ENCODE peak calls at places on chromosomes 12 and 14, in ten cellular contexts. I is mammary epithelial cell, V is OCI-LY7, M is K562, K is GM23338, N is HCT116, D is GM12878, Z is IMR-90, Q is trophoblast cell, A is fibroblast of lung. G is an unnamed sample.
A peak's percentile ranks its signal among the peaks of the same experiment; 100 is the strongest.

GRCh38 chr12:124597041-124597440 is 29.6 kb upstream of the NCOR2 start:
- DNase-seq in M (no peak), K (no peak), Q (peak; percentile 57), D (no peak), V (no peak), Z (no peak), N (no peak), A (no peak), I (no peak), G (no peak)

GRCh38 chr14:73140924-73141323 is 4.6 kb downstream of the PSEN1 start:
- DNase-seq in Z (no peak), D (no peak), K (no peak), V (no peak), N (no peak), Q (no peak), A (no peak), I (no peak), M (no peak), G (no peak)

GRCh38 chr14:32473476-32473875 is 144.4 kb downstream of the AKAP6 start:
- DNase-seq in Z (no peak), D (no peak), M (no peak), V (no peak), N (no peak), K (peak; percentile 62), A (peak; percentile 87), Q (peak; percentile 28), I (peak; percentile 97), G (no peak)

GRCh38 chr12:89893972-89894706 is 185.5 kb upstream of the ATP2B1 start:
- DNase-seq in V (no peak), I (peak; percentile 48), D (no peak), K (no peak), A (peak; percentile 48), Q (peak; percentile 72), N (no peak), Z (peak; percentile 47), M (no peak), G (no peak)

GRCh38 chr12:56590237-56590830 is 39.8 kb downstream of the BAZ2A start:
- DNase-seq in N (no peak), K (peak; percentile 67), Z (peak; percentile 17), D (no peak), Q (no peak), A (no peak), I (peak; percentile 43), V (peak; percentile 59), M (peak; percentile 64), G (peak; percentile 43)

GRCh38 chr14:68139466-68140110 is 320.0 kb downstream of the RAD51B start:
- DNase-seq in K (no peak), I (no peak), Q (no peak), V (no peak), Z (no peak), A (no peak), M (no peak), N (no peak), D (no peak), G (no peak)

GRCh38 chr14:23071244-23071974 is 14.1 kb upstream of the CDH24 start:
- DNase-seq in A (peak; percentile 96), D (peak; percentile 45), Q (peak; percentile 80), N (no peak), I (peak; percentile 82), K (peak; percentile 95), V (peak; percentile 82), M (peak; percentile 92), Z (peak; percentile 94), G (peak; percentile 89)

GRCh38 chr14:87332001-87332400 is 661.0 kb downstream of the GALC start:
- DNase-seq in N (no peak), K (no peak), D (no peak), Q (no peak), Z (peak; percentile 73), M (no peak), V (no peak), A (peak; percentile 80), I (peak; percentile 71), G (no peak)

GRCh38 chr12:561116-561705 is 101.5 kb downstream of the B4GALNT3 start:
- DNase-seq in D (no peak), M (no peak), K (no peak), Q (peak; percentile 33), A (no peak), I (no peak), V (no peak), N (no peak), Z (no peak), G (peak; percentile 49)

GRCh38 chr12:42967850-42968249 is 378.3 kb upstream of the PRICKLE1 start:
- DNase-seq in V (no peak), K (no peak), Z (peak; percentile 9), A (no peak), M (no peak), D (no peak), Q (no peak), I (no peak), N (no peak), G (no peak)

GRCh38 chr12:42963993-42964392 is 374.4 kb upstream of the PRICKLE1 start:
- DNase-seq in I (no peak), K (no peak), D (no peak), M (no peak), N (no peak), Z (no peak), Q (no peak), A (no peak), V (no peak), G (no peak)

GRCh38 chr12:42968426-42968825 is 378.9 kb upstream of the PRICKLE1 start:
- DNase-seq in M (no peak), Q (no peak), V (no peak), A (peak; percentile 39), N (no peak), I (no peak), K (no peak), D (no peak), Z (peak; percentile 44), G (no peak)

DNA sequence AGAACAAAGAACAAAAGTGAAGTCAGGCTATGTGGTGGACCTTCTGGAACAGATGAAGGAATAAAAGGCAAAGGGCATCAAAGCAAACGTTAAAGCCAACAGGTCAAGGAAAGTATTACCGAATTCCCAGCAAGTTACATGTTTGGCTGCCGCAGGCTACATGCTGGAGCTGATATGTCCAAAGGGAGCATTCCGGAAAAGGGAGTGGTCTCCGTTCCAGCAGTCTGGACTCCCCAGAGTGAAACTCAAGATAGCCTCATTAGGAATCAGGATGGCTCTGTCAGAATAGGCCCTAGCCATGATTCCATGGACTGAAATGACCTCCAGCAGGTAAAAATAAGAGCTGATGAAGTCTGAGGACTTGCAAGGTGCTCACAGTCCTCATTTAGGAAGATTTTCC is 379.8 kb upstream of the PRICKLE1 start:
- DNase-seq in Z (no peak), Q (peak; percentile 92), M (no peak), D (no peak), N (no peak), K (no peak), A (no peak), V (no peak), I (no peak), G (no peak)
- H2AFZ ChIP-seq in Z (no peak overlapping the region), Q (no peak overlapping the region), M (no peak overlapping the region), D (no peak overlapping the region), N (peak overlapping the region; percentile 27), K (no peak overlapping the region), A (no peak overlapping the region), V (no peak overlapping the region), I (peak overlapping the region; percentile 18), G (no peak overlapping the region)

DNA sequence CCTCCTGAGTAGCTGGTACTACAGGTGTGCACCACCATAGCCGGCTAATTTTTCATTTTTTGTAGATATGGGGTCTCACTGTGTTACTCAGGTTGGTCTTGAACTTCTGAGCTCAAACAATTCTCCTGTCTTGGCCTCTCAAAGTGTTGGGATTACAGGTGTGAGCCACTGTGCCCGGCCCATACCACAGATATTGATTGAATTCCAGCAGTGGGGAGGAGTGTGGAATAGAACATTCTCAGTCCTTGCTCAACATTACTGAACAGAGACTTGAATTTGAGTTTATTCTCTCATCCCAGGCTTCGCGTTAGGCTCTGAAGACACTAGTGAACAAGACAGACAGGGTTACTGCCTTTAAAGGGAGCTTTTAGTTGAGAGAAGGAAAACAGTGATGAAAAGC is 39.6 kb downstream of the PTPN11 start:
- DNase-seq in A (no peak), Z (no peak), V (no peak), I (no peak), Q (no peak), N (no peak), D (no peak), K (no peak), M (no peak), G (no peak)
- H2AFZ ChIP-seq in A (no peak overlapping the region), Z (no peak overlapping the region), V (no peak overlapping the region), I (no peak overlapping the region), Q (no peak overlapping the region), N (no peak overlapping the region), D (no peak overlapping the region), K (no peak overlapping the region), M (no peak overlapping the region), G (no peak overlapping the region)

GRCh38 chr12:83210933-83211332 is 524.2 kb downstream of the TMTC2 start:
- DNase-seq in D (no peak), Z (no peak), I (no peak), M (no peak), Q (no peak), A (no peak), V (no peak), N (no peak), K (peak; percentile 70), G (no peak)
- H2AFZ ChIP-seq in D (no peak overlapping the region), Z (no peak overlapping the region), I (no peak overlapping the region), M (peak overlapping the region; percentile 75), Q (no peak overlapping the region), A (no peak overlapping the region), V (no peak overlapping the region), N (no peak overlapping the region), K (no peak overlapping the region), G (no peak overlapping the region)

GRCh38 chr12:111387747-111388365 is 17.9 kb upstream of the SH2B3 start:
- DNase-seq in V (no peak), M (no peak), D (no peak), Q (no peak), K (no peak), Z (no peak), A (no peak), I (no peak), N (no peak), G (no peak)

GRCh38 chr12:111390894-111391293 is 14.8 kb upstream of the SH2B3 start:
- DNase-seq in I (no peak), D (no peak), M (no peak), V (no peak), K (no peak), A (no peak), Z (no peak), Q (no peak), N (no peak), G (no peak)

GRCh38 chr12:111384596-111384995 is 15.7 kb upstream of the PHETA1 start:
- DNase-seq in M (no peak), N (no peak), D (no peak), V (no peak), A (no peak), Z (no peak), I (no peak), Q (no peak), K (no peak), G (no peak)

GRCh38 chr12:111389635-111390034 is 16.1 kb upstream of the SH2B3 start:
- DNase-seq in M (no peak), A (no peak), D (no peak), I (no peak), K (no peak), Z (no peak), V (no peak), N (no peak), Q (no peak), G (no peak)

GRCh38 chr12:111386891-111387290 is 18.0 kb upstream of the PHETA1 start:
- DNase-seq in D (no peak), K (no peak), V (no peak), A (no peak), I (no peak), M (no peak), Q (no peak), N (no peak), Z (no peak), G (no peak)
- H2AFZ ChIP-seq in D (no peak overlapping the region), K (no peak overlapping the region), V (no peak overlapping the region), A (no peak overlapping the region), I (no peak overlapping the region), M (no peak overlapping the region), Q (no peak overlapping the region), N (no peak overlapping the region), Z (no peak overlapping the region), G (no peak overlapping the region)

GRCh38 chr14:47541652-47542051 is 133.8 kb downstream of the MDGA2 start:
- DNase-seq in K (peak; percentile 16), Z (no peak), N (no peak), A (no peak), D (no peak), M (no peak), Q (no peak), V (no peak), I (no peak), G (no peak)
- H2AFZ ChIP-seq in K (peak overlapping the region; percentile 19), Z (no peak overlapping the region), N (no peak overlapping the region), A (no peak overlapping the region), D (no peak overlapping the region), M (no peak overlapping the region), Q (no peak overlapping the region), V (no peak overlapping the region), I (no peak overlapping the region), G (no peak overlapping the region)